ENCODE peak calls at places on chromosomes 1 and 21, in six cellular contexts. Z, K, F, Y, J and I are unnamed samples.

GRCh38 chr1:81410351-81410750 is 390.4 kb upstream of the ADGRL2 start:
- DNase-seq in Z (no peak), K (no peak), F (no peak), Y (no peak), J (no peak), I (no peak)

GRCh38 chr21:31161157-31161556 is 122.9 kb upstream of the KRTAP19-8 start:
- DNase-seq in Z (peak; percentile 27), K (peak; percentile 60), F (no peak), Y (no peak), J (no peak), I (no peak)

GRCh38 chr1:205294175-205294913 is 27.2 kb downstream of the NUAK2 start:
- DNase-seq in Z (no peak), K (peak; percentile 85), F (no peak), Y (no peak), J (no peak), I (no peak)

GRCh38 chr1:193476748-193477147 is 290.3 kb upstream of the B3GALT2 start:
- DNase-seq in Z (no peak), K (no peak), F (no peak), Y (no peak), J (no peak), I (no peak)

GRCh38 chr1:230114245-230114651 is 47.2 kb downstream of the GALNT2 start:
- DNase-seq in Z (no peak), K (no peak), F (no peak), Y (no peak), J (no peak), I (no peak)

GRCh38 chr1:217857061-217857460 is 225.9 kb downstream of the SPATA17 start:
- DNase-seq in Z (no peak), K (no peak), F (no peak), Y (no peak), J (no peak), I (no peak)

GRCh38 chr1:204151562-204152309 is at the start of gene ETNK2:
- DNase-seq in Z (no peak), K (peak; percentile 90), F (no peak), Y (peak; percentile 71), J (peak; percentile 63), I (peak; percentile 65)

GRCh38 chr1:245500546-245500945 is 345.8 kb downstream of the KIF26B start:
- DNase-seq in Z (peak; percentile 22), K (peak; percentile 84), F (no peak), Y (no peak), J (no peak), I (no peak)

GRCh38 chr1:32893198-32894018 is 7.1 kb downstream of the HPCA start:
- DNase-seq in Z (no peak), K (peak; percentile 26), F (peak; percentile 52), Y (peak; percentile 43), J (peak; percentile 53), I (no peak)

GRCh38 chr1:160768295-160768657 is 27.7 kb upstream of the LY9 start:
- DNase-seq in Z (no peak), K (no peak), F (peak; percentile 84), Y (no peak), J (peak; percentile 36), I (peak; percentile 83)

GRCh38 chr1:91018006-91018405 is 3.8 kb downstream of the ZNF644 start:
- DNase-seq in Z (no peak), K (no peak), F (peak; percentile 29), Y (no peak), J (no peak), I (no peak)
- TF ChIP-seq CTCF in Z (peak; percentile 44), K (no peak), F (peak; percentile 74), Y (no peak), J (peak; percentile 33), I (peak; percentile 23)

GRCh38 chr1:6171546-6172124 is 8.5 kb downstream of the CHD5 start:
- DNase-seq in Z (no peak), K (no peak), F (peak; percentile 19), Y (no peak), J (no peak), I (no peak)
- TF ChIP-seq CTCF in Z (peak; percentile 61), K (no peak), F (peak; percentile 43), Y (no peak), J (no peak), I (no peak)

GRCh38 chr21:28833181-28833580 is 159.5 kb downstream of the LTN1 start:
- DNase-seq in Z (no peak), K (no peak), F (no peak), Y (no peak), J (no peak), I (no peak)

GRCh38 chr21:28833609-28834008 is 159.1 kb downstream of the LTN1 start:
- DNase-seq in Z (no peak), K (no peak), F (no peak), Y (no peak), J (no peak), I (no peak)

GRCh38 chr21:28832013-28832714 is 160.5 kb downstream of the LTN1 start:
- DNase-seq in Z (no peak), K (peak; percentile 25), F (no peak), Y (no peak), J (no peak), I (no peak)

GRCh38 chr21:28832715-28833061 is 160.0 kb downstream of the LTN1 start:
- DNase-seq in Z (no peak), K (no peak), F (no peak), Y (no peak), J (no peak), I (no peak)

GRCh38 chr21:28834335-28835238 is 158.1 kb downstream of the LTN1 start:
- DNase-seq in Z (no peak), K (no peak), F (no peak), Y (no peak), J (no peak), I (no peak)
- TF ChIP-seq CTCF in Z (no peak), K (no peak), F (no peak), Y (no peak), J (no peak), I (no peak)

GRCh38 chr1:154973344-154974085 is 966 bp upstream of the CKS1B start:
- DNase-seq in Z (peak; percentile 89), K (peak; percentile 84), F (peak; percentile 94), Y (peak; percentile 98), J (peak; percentile 96), I (peak; percentile 86)
- TF ChIP-seq CTCF in Z (peak; percentile 19), K (no peak), F (peak; percentile 37), Y (no peak), J (no peak), I (peak; percentile 35)

GRCh38 chr21:42256316-42256715 is 37.4 kb downstream of the ABCG1 start:
- DNase-seq in Z (no peak), K (no peak), F (no peak), Y (no peak), J (peak; percentile 20), I (no peak)
- TF ChIP-seq CTCF in Z (no peak), K (no peak), F (no peak), Y (no peak), J (no peak), I (no peak)